ENCODE peak calls at places on chromosome 14, in five cellular contexts. P is NCI-H345, L is HuH-7.5, W is germinal center, I is NCI-H446. F is an unnamed sample.
A peak's percentile ranks its signal among the peaks of the same experiment; 100 is the strongest.

GRCh38 chr14:64807588-64807987 is 72.1 kb downstream of the SPTB start:
- DNase-seq in P (no peak), L (no peak), W (no peak), I (peak; percentile 34), F (no peak)

GRCh38 chr14:100547633-100548294 is 39.5 kb downstream of the BEGAIN start:
- DNase-seq in P (peak; percentile 86), L (no peak), W (peak; percentile 62), I (no peak), F (no peak)

GRCh38 chr14:58395815-58396626 is at the start of gene TOMM20L:
- DNase-seq in P (peak; percentile 78), L (peak; percentile 83), W (peak; percentile 88), I (no peak), F (peak; percentile 62)

GRCh38 chr14:93032301-93032929 is 83.3 kb downstream of the ITPK1 start:
- DNase-seq in P (no peak), L (no peak), W (no peak), I (no peak), F (no peak)

GRCh38 chr14:45891417-45892080 is 638.5 kb upstream of the MIS18BP1 start:
- DNase-seq in P (peak; percentile 98), L (no peak), W (no peak), I (no peak), F (no peak)

GRCh38 chr14:61699092-61699491 is 3.8 kb downstream of the HIF1A start:
- DNase-seq in P (no peak), L (no peak), W (no peak), I (no peak), F (no peak)

GRCh38 chr14:90091393-90091792 is 29.6 kb downstream of the KCNK13 start:
- DNase-seq in P (peak; percentile 54), L (no peak), W (no peak), I (peak; percentile 96), F (no peak)

GRCh38 chr14:88044129-88044727 is 39.3 kb downstream of the GPR65 start:
- DNase-seq in P (no peak), L (peak; percentile 21), W (no peak), I (no peak), F (no peak)

GRCh38 chr14:70425349-70425748 is 8.5 kb upstream of the SYNJ2BP start:
- DNase-seq in P (peak; percentile 38), L (no peak), W (no peak), I (no peak), F (no peak)

GRCh38 chr14:93089501-93090269 is 26.0 kb downstream of the ITPK1 start:
- DNase-seq in P (peak; percentile 64), L (no peak), W (no peak), I (no peak), F (no peak)

F was measured in MM.1S.